ENCODE peak calls at places on chromosomes 2 and 18, in nine cellular contexts. Y is coronary artery, A is nucleus accumbens, S is Ammon's horn, T is EH, R is renal cortical epithelial cell, J is NCI-H526, Q is NCI-H1436, B is GM12892. F is an unnamed sample.
A peak's percentile ranks its signal among the peaks of the same experiment; 100 is the strongest.

GRCh38 chr18:46546111-46546640 is 110.8 kb downstream of the LOXHD1 start:
- DNase-seq in T (peak; percentile 29), Y (no peak), A (no peak), J (no peak), R (no peak), B (no peak), Q (no peak), S (no peak), F (no peak)

GRCh38 chr2:3113769-3114168 is 263.8 kb downstream of the EIPR1 start:
- DNase-seq in Y (peak; percentile 38), J (no peak), Q (no peak), R (no peak), A (no peak), S (no peak), B (no peak), T (no peak), F (no peak)

GRCh38 chr2:36403675-36404230 is 48.2 kb downstream of the CRIM1 start:
- DNase-seq in Q (no peak), R (peak; percentile 90), T (peak; percentile 94), J (no peak), B (no peak), S (no peak), Y (no peak), A (no peak), F (no peak)

GRCh38 chr18:69935319-69936190 is 12.1 kb downstream of the CD226 start:
- DNase-seq in A (no peak), J (no peak), S (no peak), R (peak; percentile 14), B (no peak), Q (no peak), Y (no peak), T (no peak), F (peak; percentile 18)

GRCh38 chr2:219557791-219558785 is 13.3 kb downstream of the OBSL1 start:
- DNase-seq in J (no peak), R (no peak), S (no peak), B (no peak), T (no peak), A (no peak), Q (no peak), Y (no peak), F (no peak)

GRCh38 chr2:230893881-230894781 is 29.4 kb downstream of the ITM2C start:
- DNase-seq in J (no peak), T (no peak), R (peak; percentile 23), Y (peak; percentile 60), A (peak; percentile 56), B (no peak), S (peak; percentile 76), Q (no peak), F (peak; percentile 47)

GRCh38 chr2:69645026-69645425 is 1.5 kb upstream of the AAK1 start:
- DNase-seq in Q (no peak), A (no peak), B (no peak), S (no peak), J (peak; percentile 15), R (no peak), Y (no peak), T (peak; percentile 71), F (no peak)

GRCh38 chr2:54557601-54558187 is 101.6 kb downstream of the SPTBN1 start:
- DNase-seq in A (no peak), T (peak; percentile 57), R (peak; percentile 76), Q (peak; percentile 66), B (no peak), S (peak; percentile 43), J (peak; percentile 87), Y (no peak), F (peak; percentile 70)

GRCh38 chr2:220533485-220533884 is 906.1 kb downstream of the SLC4A3 start:
- DNase-seq in Q (no peak), J (no peak), R (peak; percentile 27), S (no peak), Y (no peak), B (no peak), A (no peak), T (peak; percentile 94), F (no peak)